ENCODE peak calls at places on chromosome 10, in five cellular contexts. R is HEK293T, F is mucosa of gallbladder, B is Kasumi-1, L is breast epithelium. Q is an unnamed sample.

GRCh38 chr10:11341253-11341652 is 270.2 kb downstream of the USP6NL start:
- DNase-seq in R (no peak), F (no peak), B (no peak), L (no peak), Q (no peak)

GRCh38 chr10:26455567-26456315 is 17.6 kb downstream of the APBB1IP start:
- DNase-seq in R (no peak), F (no peak), B (peak), L (no peak), Q (no peak)

GRCh38 chr10:118992496-118992895 is 37.0 kb upstream of the NANOS1 start:
- DNase-seq in R (no peak), F (no peak), B (no peak), L (no peak), Q (no peak)

GRCh38 chr10:72847681-72848080 is 45.9 kb upstream of the OIT3 start:
- DNase-seq in R (no peak), F (no peak), B (no peak), L (no peak), Q (no peak)

GRCh38 chr10:77007836-77008235 is 629.8 kb downstream of the KCNMA1 start:
- DNase-seq in R (no peak), F (no peak), B (no peak), L (no peak), Q (no peak)

GRCh38 chr10:91493313-91493712 is 83.2 kb downstream of the HECTD2 start:
- DNase-seq in R (no peak), F (no peak), B (peak), L (no peak), Q (no peak)

GRCh38 chr10:123147635-123148413 is at the start of gene HMX2:
- DNase-seq in R (peak), F (no peak), B (no peak), L (no peak), Q (no peak)

GRCh38 chr10:97943294-97943693 is 87.1 kb downstream of the CRTAC1 start:
- DNase-seq in R (no peak), F (no peak), B (no peak), L (no peak), Q (no peak)

GRCh38 chr10:106711313-106711906 is 453.1 kb downstream of the SORCS1 start:
- DNase-seq in R (peak), F (peak), B (peak), L (no peak), Q (no peak)

GRCh38 chr10:72274730-72275350 is 1.1 kb downstream of the DDIT4 start:
- DNase-seq in R (peak), F (peak), B (peak), L (peak), Q (peak)

GRCh38 chr10:102796407-102797176 is 40.6 kb downstream of the CYP17A1 start:
- DNase-seq in R (no peak), F (peak), B (peak), L (peak), Q (peak)

GRCh38 chr10:127963136-127963535 is 56.2 kb downstream of the PTPRE start:
- DNase-seq in R (no peak), F (no peak), B (no peak), L (no peak), Q (no peak)

GRCh38 chr10:113825791-113826190 is 28.1 kb downstream of the DCLRE1A start:
- DNase-seq in R (no peak), F (no peak), B (no peak), L (no peak), Q (no peak)

GRCh38 chr10:127375423-127375822 is 173.7 kb upstream of the NPS start:
- DNase-seq in R (no peak), F (no peak), B (no peak), L (no peak), Q (no peak)

GRCh38 chr10:3972460-3973366 is 187.7 kb upstream of the KLF6 start:
- DNase-seq in R (no peak), F (no peak), B (no peak), L (no peak), Q (no peak)